ENCODE peak calls at places on chromosomes 13 and 19, in five cellular contexts. One of them, this sample, is unnamed.

GRCh38 chr19:34471906-34472305 is 9.7 kb upstream of the WTIP start:
- DNase-seq in epithelial cell of esophagus: no peak
- DNase-seq in fibroblast of lung: no peak
- DNase-seq in astrocyte: no peak
- DNase-seq in heart left ventricle: no peak
- DNase-seq in this sample: no peak

GRCh38 chr19:49676136-49676689 is 858 bp upstream of the PRMT1 start:
- DNase-seq in epithelial cell of esophagus: peak; percentile 95
- DNase-seq in fibroblast of lung: peak; percentile 93
- DNase-seq in astrocyte: peak; percentile 90
- DNase-seq in heart left ventricle: peak; percentile 90
- DNase-seq in this sample: peak; percentile 84

GRCh38 chr13:34372581-34372980 is 554.6 kb downstream of the RFC3 start:
- DNase-seq in epithelial cell of esophagus: no peak
- DNase-seq in fibroblast of lung: peak; percentile 55
- DNase-seq in astrocyte: peak; percentile 37
- DNase-seq in heart left ventricle: no peak
- DNase-seq in this sample: no peak

GRCh38 chr19:55118401-55118991 is 1.1 kb upstream of the PPP1R12C start:
- DNase-seq in epithelial cell of esophagus: no peak
- DNase-seq in fibroblast of lung: no peak
- DNase-seq in astrocyte: no peak
- DNase-seq in heart left ventricle: peak; percentile 82
- DNase-seq in this sample: no peak

GRCh38 chr13:97432232-97432916 is 1.6 kb upstream of the RAP2A start:
- DNase-seq in epithelial cell of esophagus: no peak
- DNase-seq in fibroblast of lung: no peak
- DNase-seq in astrocyte: no peak
- DNase-seq in heart left ventricle: no peak
- DNase-seq in this sample: no peak

GRCh38 chr13:28218679-28219078 is 80.3 kb downstream of the PAN3 start:
- DNase-seq in epithelial cell of esophagus: no peak
- DNase-seq in fibroblast of lung: no peak
- DNase-seq in astrocyte: no peak
- DNase-seq in heart left ventricle: no peak
- DNase-seq in this sample: no peak

GRCh38 chr19:3855321-3855720 is 13.5 kb downstream of the ZFR2 start:
- DNase-seq in epithelial cell of esophagus: no peak
- DNase-seq in fibroblast of lung: no peak
- DNase-seq in astrocyte: no peak
- DNase-seq in heart left ventricle: no peak
- DNase-seq in this sample: no peak

GRCh38 chr19:37817180-37817911 is 38.0 kb upstream of the ZNF573 start:
- DNase-seq in epithelial cell of esophagus: peak; percentile 27
- DNase-seq in fibroblast of lung: peak; percentile 55
- DNase-seq in astrocyte: peak; percentile 27
- DNase-seq in heart left ventricle: peak; percentile 92
- DNase-seq in this sample: no peak

GRCh38 chr19:18346091-18346490 is 5.7 kb downstream of the PGPEP1 start:
- DNase-seq in epithelial cell of esophagus: peak; percentile 60
- DNase-seq in fibroblast of lung: no peak
- DNase-seq in astrocyte: no peak
- DNase-seq in heart left ventricle: no peak
- DNase-seq in this sample: no peak

GRCh38 chr19:42352216-42352892 is 26.9 kb downstream of the MEGF8 start:
- DNase-seq in epithelial cell of esophagus: no peak
- DNase-seq in fibroblast of lung: peak; percentile 15
- DNase-seq in astrocyte: no peak
- DNase-seq in heart left ventricle: no peak
- DNase-seq in this sample: peak; percentile 84

GRCh38 chr19:57016076-57016475 is 103.7 kb upstream of the USP29 start:
- DNase-seq in epithelial cell of esophagus: no peak
- DNase-seq in fibroblast of lung: no peak
- DNase-seq in astrocyte: no peak
- DNase-seq in heart left ventricle: no peak
- DNase-seq in this sample: no peak

GRCh38 chr19:5966215-5966614 is 11.7 kb downstream of the RANBP3 start:
- DNase-seq in epithelial cell of esophagus: no peak
- DNase-seq in fibroblast of lung: peak; percentile 75
- DNase-seq in astrocyte: peak; percentile 71
- DNase-seq in heart left ventricle: no peak
- DNase-seq in this sample: no peak

GRCh38 chr13:35927554-35927953 is 203.6 kb downstream of the DCLK1 start:
- DNase-seq in epithelial cell of esophagus: peak; percentile 25
- DNase-seq in fibroblast of lung: peak; percentile 91
- DNase-seq in astrocyte: peak; percentile 91
- DNase-seq in heart left ventricle: no peak
- DNase-seq in this sample: no peak

GRCh38 chr19:44796701-44797115 is 12.2 kb upstream of the BCAM start:
- DNase-seq in epithelial cell of esophagus: no peak
- DNase-seq in fibroblast of lung: peak; percentile 41
- DNase-seq in astrocyte: peak; percentile 14
- DNase-seq in heart left ventricle: peak; percentile 70
- DNase-seq in this sample: no peak

GRCh38 chr19:49660338-49660961 is 5.2 kb downstream of the IRF3 start:
- DNase-seq in epithelial cell of esophagus: no peak
- DNase-seq in fibroblast of lung: no peak
- DNase-seq in astrocyte: no peak
- DNase-seq in heart left ventricle: no peak
- DNase-seq in this sample: no peak

GRCh38 chr19:5058456-5059190 is 89.7 kb downstream of the KDM4B start:
- DNase-seq in epithelial cell of esophagus: peak; percentile 23
- DNase-seq in fibroblast of lung: peak; percentile 59
- DNase-seq in astrocyte: peak; percentile 37
- DNase-seq in heart left ventricle: no peak
- DNase-seq in this sample: no peak

GRCh38 chr13:109366521-109366920 is 419.9 kb downstream of the IRS2 start:
- DNase-seq in epithelial cell of esophagus: no peak
- DNase-seq in fibroblast of lung: no peak
- DNase-seq in astrocyte: no peak
- DNase-seq in heart left ventricle: no peak
- DNase-seq in this sample: no peak

GRCh38 chr19:4224470-4224869 is 4.9 kb upstream of the EBI3 start:
- DNase-seq in epithelial cell of esophagus: no peak
- DNase-seq in fibroblast of lung: no peak
- DNase-seq in astrocyte: no peak
- DNase-seq in heart left ventricle: no peak
- DNase-seq in this sample: no peak

GRCh38 chr13:74820809-74821208 is 661.2 kb downstream of the TBC1D4 start:
- DNase-seq in epithelial cell of esophagus: no peak
- DNase-seq in fibroblast of lung: no peak
- DNase-seq in astrocyte: no peak
- DNase-seq in heart left ventricle: no peak
- DNase-seq in this sample: no peak

DNA sequence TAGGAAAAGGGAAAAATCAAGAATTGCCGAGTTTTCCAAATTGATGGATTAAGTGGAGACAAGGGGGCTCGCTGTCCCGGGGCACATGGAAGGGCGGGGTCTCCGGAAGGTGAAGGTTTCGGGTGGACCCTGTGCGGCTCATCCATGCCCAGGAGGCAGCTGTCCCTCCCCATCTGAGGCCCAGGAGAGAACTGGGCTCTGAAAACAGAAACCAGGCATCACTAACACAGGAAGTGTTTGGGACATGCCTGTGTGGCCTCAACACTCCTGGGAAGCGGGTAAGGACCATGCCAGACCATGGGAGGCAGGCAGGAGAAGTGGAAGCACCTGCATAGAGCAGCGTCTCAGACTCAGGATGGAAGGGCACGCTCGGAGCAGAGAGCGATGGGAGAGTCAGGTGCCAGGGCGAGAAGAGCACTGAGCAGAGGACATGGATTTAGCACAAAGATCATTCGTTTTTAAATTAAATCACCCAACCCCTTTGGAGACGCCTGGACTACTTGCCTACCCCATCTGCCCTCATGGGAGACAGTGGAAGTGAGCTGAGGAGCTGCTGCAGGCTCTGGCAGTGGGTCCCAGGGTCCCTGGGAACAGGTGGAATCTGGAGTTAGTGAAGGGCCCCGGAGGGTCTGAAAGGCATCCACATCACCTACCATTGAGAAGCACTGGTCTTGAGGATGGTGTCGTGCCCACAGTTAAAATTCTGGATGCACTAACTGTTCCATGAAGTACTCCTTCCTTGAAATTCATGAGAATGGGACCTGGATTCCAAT is 183.2 kb upstream of the SOX1 start:
- DNase-seq in epithelial cell of esophagus: no peak
- DNase-seq in fibroblast of lung: no peak
- DNase-seq in astrocyte: no peak
- DNase-seq in heart left ventricle: no peak
- DNase-seq in this sample: no peak
- TF ChIP-seq CTCF in epithelial cell of esophagus: no peak
- TF ChIP-seq CTCF in fibroblast of lung: no peak
- TF ChIP-seq CTCF in astrocyte: no peak
- TF ChIP-seq CTCF in heart left ventricle: no peak
- TF ChIP-seq CTCF in this sample: no peak

GRCh38 chr13:38530492-38530891 is 156.4 kb upstream of the FREM2 start:
- DNase-seq in epithelial cell of esophagus: peak; percentile 37
- DNase-seq in fibroblast of lung: peak; percentile 3
- DNase-seq in astrocyte: peak; percentile 6
- DNase-seq in heart left ventricle: no peak
- DNase-seq in this sample: no peak
- TF ChIP-seq CTCF in epithelial cell of esophagus: peak; percentile 33
- TF ChIP-seq CTCF in fibroblast of lung: peak; percentile 31
- TF ChIP-seq CTCF in astrocyte: peak; percentile 20
- TF ChIP-seq CTCF in heart left ventricle: peak; percentile 10
- TF ChIP-seq CTCF in this sample: peak; percentile 40

GRCh38 chr19:40690699-40691420 is 409 bp upstream of the NUMBL start:
- DNase-seq in epithelial cell of esophagus: peak; percentile 94
- DNase-seq in fibroblast of lung: peak; percentile 90
- DNase-seq in astrocyte: peak; percentile 77
- DNase-seq in heart left ventricle: peak; percentile 96
- DNase-seq in this sample: peak; percentile 99

GRCh38 chr19:40693150-40693788 is 2.8 kb upstream of the NUMBL start:
- DNase-seq in epithelial cell of esophagus: no peak
- DNase-seq in fibroblast of lung: no peak
- DNase-seq in astrocyte: no peak
- DNase-seq in heart left ventricle: no peak
- DNase-seq in this sample: no peak

GRCh38 chr19:40692212-40692551 is 1.7 kb upstream of the NUMBL start:
- DNase-seq in epithelial cell of esophagus: no peak
- DNase-seq in fibroblast of lung: no peak
- DNase-seq in astrocyte: no peak
- DNase-seq in heart left ventricle: no peak
- DNase-seq in this sample: no peak

GRCh38 chr19:40690050-40690698 is at the start of gene NUMBL:
- DNase-seq in epithelial cell of esophagus: no peak
- DNase-seq in fibroblast of lung: no peak
- DNase-seq in astrocyte: no peak
- DNase-seq in heart left ventricle: no peak
- DNase-seq in this sample: no peak

GRCh38 chr19:40691421-40692211 is 1.2 kb upstream of the NUMBL start:
- DNase-seq in epithelial cell of esophagus: no peak
- DNase-seq in fibroblast of lung: peak; percentile 15
- DNase-seq in astrocyte: no peak
- DNase-seq in heart left ventricle: peak; percentile 38
- DNase-seq in this sample: peak; percentile 54
- TF ChIP-seq CTCF in epithelial cell of esophagus: no peak
- TF ChIP-seq CTCF in fibroblast of lung: no peak
- TF ChIP-seq CTCF in astrocyte: no peak
- TF ChIP-seq CTCF in heart left ventricle: no peak
- TF ChIP-seq CTCF in this sample: no peak

GRCh38 chr19:51830263-51830662 is 35.3 kb downstream of the FPR3 start:
- DNase-seq in epithelial cell of esophagus: peak; percentile 1
- DNase-seq in fibroblast of lung: no peak
- DNase-seq in astrocyte: no peak
- DNase-seq in heart left ventricle: no peak
- DNase-seq in this sample: no peak
- TF ChIP-seq CTCF in epithelial cell of esophagus: no peak
- TF ChIP-seq CTCF in fibroblast of lung: no peak
- TF ChIP-seq CTCF in astrocyte: no peak
- TF ChIP-seq CTCF in heart left ventricle: no peak
- TF ChIP-seq CTCF in this sample: no peak

GRCh38 chr13:30982911-30983310 is 50.5 kb downstream of the TEX26 start:
- DNase-seq in epithelial cell of esophagus: no peak
- DNase-seq in fibroblast of lung: no peak
- DNase-seq in astrocyte: no peak
- DNase-seq in heart left ventricle: no peak
- DNase-seq in this sample: no peak

GRCh38 chr13:30983431-30983830 is 51.0 kb downstream of the TEX26 start:
- DNase-seq in epithelial cell of esophagus: no peak
- DNase-seq in fibroblast of lung: no peak
- DNase-seq in astrocyte: no peak
- DNase-seq in heart left ventricle: no peak
- DNase-seq in this sample: no peak

GRCh38 chr13:30984620-30985019 is 52.2 kb downstream of the TEX26 start:
- DNase-seq in epithelial cell of esophagus: no peak
- DNase-seq in fibroblast of lung: no peak
- DNase-seq in astrocyte: no peak
- DNase-seq in heart left ventricle: no peak
- DNase-seq in this sample: no peak

GRCh38 chr13:30985637-30986205 is 53.3 kb downstream of the TEX26 start:
- DNase-seq in epithelial cell of esophagus: peak; percentile 64
- DNase-seq in fibroblast of lung: peak; percentile 80
- DNase-seq in astrocyte: peak; percentile 75
- DNase-seq in heart left ventricle: no peak
- DNase-seq in this sample: no peak

DNA sequence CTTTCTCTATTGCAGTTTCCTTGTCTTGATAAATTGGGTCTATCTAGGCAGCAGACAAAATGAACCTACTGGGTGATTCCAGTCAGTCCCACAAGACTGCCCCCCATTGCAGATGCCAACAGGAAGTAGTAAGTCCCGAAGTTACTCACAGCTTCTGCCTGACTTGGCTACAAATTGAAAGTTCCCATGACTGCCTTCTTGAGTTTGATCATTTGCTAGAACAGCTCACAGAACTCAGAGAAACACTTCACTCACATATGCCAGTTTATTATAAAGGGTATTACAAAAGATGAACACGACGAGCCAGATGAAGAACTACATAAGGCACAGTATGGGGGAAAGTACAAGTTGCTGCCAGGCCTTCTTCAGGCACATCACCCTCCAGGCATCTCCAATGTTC is 50.0 kb downstream of the TEX26 start:
- DNase-seq in epithelial cell of esophagus: no peak
- DNase-seq in fibroblast of lung: no peak
- DNase-seq in astrocyte: no peak
- DNase-seq in heart left ventricle: no peak
- DNase-seq in this sample: no peak
- TF ChIP-seq CTCF in epithelial cell of esophagus: no peak
- TF ChIP-seq CTCF in fibroblast of lung: no peak
- TF ChIP-seq CTCF in astrocyte: no peak
- TF ChIP-seq CTCF in heart left ventricle: no peak
- TF ChIP-seq CTCF in this sample: no peak

DNA sequence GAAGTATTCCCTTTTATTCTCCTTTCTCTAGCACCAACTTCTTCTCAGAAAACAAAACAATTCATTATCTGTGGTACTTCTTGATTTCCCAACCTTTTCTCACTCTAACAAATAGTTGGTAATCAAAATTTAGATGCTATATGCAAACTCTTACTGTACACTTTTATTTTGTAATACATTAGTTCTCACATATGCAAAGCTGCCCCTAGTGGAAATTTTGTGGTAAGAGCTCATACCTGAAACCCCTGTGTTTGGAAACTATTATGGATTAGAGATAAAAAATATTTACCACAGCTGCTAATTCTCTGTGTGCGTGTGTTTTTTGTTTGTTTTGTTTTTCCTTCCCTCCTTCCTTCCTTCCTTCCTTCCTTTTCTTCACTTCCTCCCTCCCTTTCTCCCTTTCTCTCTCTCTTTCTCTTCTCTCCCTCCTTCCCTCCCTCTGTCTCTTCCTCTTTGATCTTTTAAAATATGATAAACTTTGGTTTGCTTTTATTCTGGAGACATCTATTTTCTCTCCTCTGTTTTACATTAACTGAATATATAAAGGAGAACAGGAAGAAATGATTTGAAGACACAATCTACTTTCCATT is 537.4 kb downstream of the SLITRK6 start:
- DNase-seq in epithelial cell of esophagus: peak; percentile 49
- DNase-seq in fibroblast of lung: no peak
- DNase-seq in astrocyte: no peak
- DNase-seq in heart left ventricle: no peak
- DNase-seq in this sample: no peak
- TF ChIP-seq CTCF in epithelial cell of esophagus: peak; percentile 61
- TF ChIP-seq CTCF in fibroblast of lung: peak; percentile 59
- TF ChIP-seq CTCF in astrocyte: peak; percentile 48
- TF ChIP-seq CTCF in heart left ventricle: no peak
- TF ChIP-seq CTCF in this sample: no peak

This sample was measured in GM13977.